ENCODE peak calls at places on chromosome 13, in seven cellular contexts. One of them, this sample, is unnamed. For H3K27me3, the result is how much of the 10 kb centered on the place peaks cover.

GRCh38 chr13:26376430-26376829 is 122.5 kb downstream of the CDK8 start:
- DNase-seq in CD8-positive, alpha-beta memory T cell: no peak
- DNase-seq in fibroblast of lung: no peak
- DNase-seq in uterus: no peak
- DNase-seq in SK-N-SH: no peak
- DNase-seq in GM23248: no peak
- DNase-seq in testis: no peak
- DNase-seq in this sample: no peak

GRCh38 chr13:29707876-29708543 is 112.5 kb upstream of the SLC7A1 start:
- DNase-seq in CD8-positive, alpha-beta memory T cell: peak
- DNase-seq in fibroblast of lung: peak
- DNase-seq in uterus: no peak
- DNase-seq in SK-N-SH: peak
- DNase-seq in GM23248: peak
- DNase-seq in testis: peak
- DNase-seq in this sample: no peak

GRCh38 chr13:101755228-101755887 is 302.9 kb downstream of the ITGBL1 start:
- DNase-seq in CD8-positive, alpha-beta memory T cell: no peak
- DNase-seq in fibroblast of lung: peak
- DNase-seq in uterus: no peak
- DNase-seq in SK-N-SH: peak
- DNase-seq in GM23248: no peak
- DNase-seq in testis: no peak
- DNase-seq in this sample: no peak

GRCh38 chr13:50299546-50300249 is 284.5 kb downstream of the KCNRG start:
- DNase-seq in CD8-positive, alpha-beta memory T cell: no peak
- DNase-seq in fibroblast of lung: peak
- DNase-seq in uterus: no peak
- DNase-seq in SK-N-SH: no peak
- DNase-seq in GM23248: no peak
- DNase-seq in testis: no peak
- DNase-seq in this sample: no peak

GRCh38 chr13:93603043-93603442 is 376.4 kb downstream of the GPC6 start:
- DNase-seq in CD8-positive, alpha-beta memory T cell: no peak
- DNase-seq in fibroblast of lung: peak
- DNase-seq in uterus: no peak
- DNase-seq in SK-N-SH: no peak
- DNase-seq in GM23248: peak
- DNase-seq in testis: no peak
- DNase-seq in this sample: no peak

GRCh38 chr13:63291701-63292100 is 1876.1 kb upstream of the PCDH20 start:
- DNase-seq in CD8-positive, alpha-beta memory T cell: no peak
- DNase-seq in fibroblast of lung: no peak
- DNase-seq in uterus: no peak
- DNase-seq in SK-N-SH: no peak
- DNase-seq in GM23248: no peak
- DNase-seq in testis: no peak
- DNase-seq in this sample: no peak

GRCh38 chr13:98821372-98822237 is 69.1 kb upstream of the SLC15A1 start:
- DNase-seq in CD8-positive, alpha-beta memory T cell: no peak
- DNase-seq in fibroblast of lung: peak
- DNase-seq in uterus: peak
- DNase-seq in SK-N-SH: peak
- DNase-seq in GM23248: peak
- DNase-seq in testis: no peak
- DNase-seq in this sample: no peak

GRCh38 chr13:21934309-21934708 is 263.4 kb downstream of the FGF9 start:
- DNase-seq in CD8-positive, alpha-beta memory T cell: no peak
- DNase-seq in fibroblast of lung: no peak
- DNase-seq in uterus: no peak
- DNase-seq in SK-N-SH: no peak
- DNase-seq in GM23248: no peak
- DNase-seq in testis: no peak
- DNase-seq in this sample: no peak

GRCh38 chr13:57624565-57625435 is 6.7 kb upstream of the PCDH17 start:
- DNase-seq in CD8-positive, alpha-beta memory T cell: no peak
- DNase-seq in fibroblast of lung: peak
- DNase-seq in uterus: no peak
- DNase-seq in SK-N-SH: peak
- DNase-seq in GM23248: peak
- DNase-seq in testis: peak
- DNase-seq in this sample: no peak

GRCh38 chr13:108609353-108609752 is 20.1 kb upstream of the MYO16 start:
- DNase-seq in CD8-positive, alpha-beta memory T cell: no peak
- DNase-seq in fibroblast of lung: peak
- DNase-seq in uterus: no peak
- DNase-seq in SK-N-SH: peak
- DNase-seq in GM23248: peak
- DNase-seq in testis: peak
- DNase-seq in this sample: no peak
- H3K27me3 ChIP-seq in CD8-positive, alpha-beta memory T cell: under half
- H3K27me3 ChIP-seq in fibroblast of lung: under half
- H3K27me3 ChIP-seq in uterus: under half
- H3K27me3 ChIP-seq in SK-N-SH: under half
- H3K27me3 ChIP-seq in GM23248: under half
- H3K27me3 ChIP-seq in testis: under half
- H3K27me3 ChIP-seq in this sample: under half

GRCh38 chr13:83794627-83795026 is 87.6 kb downstream of the SLITRK1 start:
- DNase-seq in CD8-positive, alpha-beta memory T cell: no peak
- DNase-seq in fibroblast of lung: no peak
- DNase-seq in uterus: no peak
- DNase-seq in SK-N-SH: no peak
- DNase-seq in GM23248: no peak
- DNase-seq in testis: no peak
- DNase-seq in this sample: no peak
- H3K27ac ChIP-seq in CD8-positive, alpha-beta memory T cell: no peak
- H3K27ac ChIP-seq in fibroblast of lung: no peak
- H3K27ac ChIP-seq in uterus: no peak
- H3K27ac ChIP-seq in SK-N-SH: no peak
- H3K27ac ChIP-seq in GM23248: no peak
- H3K27ac ChIP-seq in testis: no peak
- H3K27ac ChIP-seq in this sample: no peak

GRCh38 chr13:70634893-70635292 is 526.6 kb upstream of the KLHL1 start:
- DNase-seq in CD8-positive, alpha-beta memory T cell: no peak
- DNase-seq in fibroblast of lung: no peak
- DNase-seq in uterus: no peak
- DNase-seq in SK-N-SH: no peak
- DNase-seq in GM23248: no peak
- DNase-seq in testis: no peak
- DNase-seq in this sample: no peak

GRCh38 chr13:70630247-70630646 is 522.0 kb upstream of the KLHL1 start:
- DNase-seq in CD8-positive, alpha-beta memory T cell: no peak
- DNase-seq in fibroblast of lung: no peak
- DNase-seq in uterus: no peak
- DNase-seq in SK-N-SH: no peak
- DNase-seq in GM23248: no peak
- DNase-seq in testis: no peak
- DNase-seq in this sample: no peak
- H3K27me3 ChIP-seq in CD8-positive, alpha-beta memory T cell: under half
- H3K27me3 ChIP-seq in fibroblast of lung: under half
- H3K27me3 ChIP-seq in uterus: under half
- H3K27me3 ChIP-seq in SK-N-SH: under half
- H3K27me3 ChIP-seq in GM23248: under half
- H3K27me3 ChIP-seq in testis: under half
- H3K27me3 ChIP-seq in this sample: under half

DNA sequence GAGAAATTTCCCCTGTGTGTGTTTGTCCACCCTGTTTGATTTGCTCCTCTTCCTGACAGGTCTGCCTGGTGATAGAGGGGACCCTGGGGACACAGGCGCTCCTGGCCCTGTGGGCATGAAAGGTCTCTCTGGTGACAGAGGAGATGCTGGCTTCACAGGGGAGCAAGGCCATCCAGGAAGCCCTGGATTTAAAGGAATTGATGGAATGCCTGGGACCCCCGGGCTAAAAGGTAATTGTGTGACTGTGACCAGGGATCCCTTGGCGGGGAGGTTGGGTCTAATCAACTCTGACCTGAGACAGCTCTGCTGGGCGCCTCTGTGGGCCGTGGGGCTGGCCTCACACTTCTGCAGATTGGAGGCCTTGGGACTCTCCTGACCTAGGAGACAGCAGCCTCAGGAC is 81.4 kb downstream of the RAB20 start:
- DNase-seq in CD8-positive, alpha-beta memory T cell: no peak
- DNase-seq in fibroblast of lung: no peak
- DNase-seq in uterus: no peak
- DNase-seq in SK-N-SH: no peak
- DNase-seq in GM23248: no peak
- DNase-seq in testis: no peak
- DNase-seq in this sample: no peak
- H3K27ac ChIP-seq in CD8-positive, alpha-beta memory T cell: no peak
- H3K27ac ChIP-seq in fibroblast of lung: no peak
- H3K27ac ChIP-seq in uterus: no peak
- H3K27ac ChIP-seq in SK-N-SH: no peak
- H3K27ac ChIP-seq in GM23248: no peak
- H3K27ac ChIP-seq in testis: no peak
- H3K27ac ChIP-seq in this sample: peak

DNA sequence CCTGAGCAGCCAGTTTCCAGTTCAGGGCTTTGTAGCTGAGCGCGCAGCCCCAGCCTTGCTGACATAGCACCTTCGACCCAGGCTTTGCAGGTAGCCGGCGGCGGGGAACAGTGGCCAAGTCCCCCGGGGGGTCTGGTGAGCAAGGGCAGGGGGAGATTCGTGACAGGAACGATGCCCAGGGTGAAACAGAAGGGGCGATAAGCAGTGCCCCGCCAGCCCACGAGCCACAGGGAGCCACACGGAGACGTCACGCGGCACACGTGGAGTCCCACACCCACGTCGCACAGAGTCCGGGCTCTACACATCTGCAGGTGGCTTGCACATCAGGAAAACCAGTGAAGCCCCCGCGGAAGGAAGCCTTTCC is 127.2 kb downstream of the SOX1 start:
- DNase-seq in CD8-positive, alpha-beta memory T cell: no peak
- DNase-seq in fibroblast of lung: no peak
- DNase-seq in uterus: no peak
- DNase-seq in SK-N-SH: no peak
- DNase-seq in GM23248: no peak
- DNase-seq in testis: no peak
- DNase-seq in this sample: no peak
- H3K27me3 ChIP-seq in CD8-positive, alpha-beta memory T cell: under half
- H3K27me3 ChIP-seq in fibroblast of lung: under half
- H3K27me3 ChIP-seq in uterus: under half
- H3K27me3 ChIP-seq in SK-N-SH: under half
- H3K27me3 ChIP-seq in GM23248: under half
- H3K27me3 ChIP-seq in testis: under half
- H3K27me3 ChIP-seq in this sample: under half

DNA sequence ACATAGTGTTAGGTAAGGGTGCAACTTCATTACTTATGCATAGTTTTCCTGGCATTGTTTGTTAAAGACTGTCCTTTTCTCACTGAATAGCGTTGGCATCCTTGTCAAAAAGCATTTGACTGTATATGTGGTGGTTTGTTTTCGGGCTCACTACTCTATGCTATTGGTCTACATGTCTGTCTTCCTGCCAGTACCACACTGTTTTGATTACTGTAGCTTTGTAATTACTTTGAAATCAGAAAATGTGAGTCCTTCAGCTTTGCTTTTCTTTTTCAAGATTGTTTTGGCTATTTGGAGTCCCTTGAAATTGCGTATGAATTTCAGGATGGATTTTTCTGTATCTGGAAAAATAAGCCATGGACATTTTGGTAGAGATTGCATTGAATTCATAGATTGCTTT is 56.0 kb downstream of the IFT88 start:
- DNase-seq in CD8-positive, alpha-beta memory T cell: no peak
- DNase-seq in fibroblast of lung: no peak
- DNase-seq in uterus: no peak
- DNase-seq in SK-N-SH: no peak
- DNase-seq in GM23248: no peak
- DNase-seq in testis: no peak
- DNase-seq in this sample: no peak
- H3K27ac ChIP-seq in CD8-positive, alpha-beta memory T cell: no peak
- H3K27ac ChIP-seq in fibroblast of lung: no peak
- H3K27ac ChIP-seq in uterus: no peak
- H3K27ac ChIP-seq in SK-N-SH: no peak
- H3K27ac ChIP-seq in GM23248: no peak
- H3K27ac ChIP-seq in testis: no peak
- H3K27ac ChIP-seq in this sample: no peak

DNA sequence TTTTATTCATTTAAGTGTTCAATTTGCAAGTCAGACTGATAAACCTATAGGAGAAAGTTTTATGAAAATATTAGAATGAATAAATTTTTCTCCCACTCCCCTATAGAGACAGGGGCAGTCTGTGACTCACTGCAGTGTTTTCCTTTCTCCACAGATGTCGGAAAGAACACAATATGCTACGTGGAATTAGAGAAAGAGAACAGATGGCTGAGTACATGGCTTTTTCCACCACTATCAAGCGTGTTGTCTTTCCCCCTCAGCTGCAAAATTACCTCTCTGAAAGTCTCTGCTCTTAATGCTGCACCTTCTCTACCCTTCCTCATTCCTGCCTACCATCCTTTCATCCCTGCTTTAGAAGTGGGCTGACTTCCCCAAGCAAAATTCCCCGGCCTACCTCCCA is 30.1 kb downstream of the FLT1 start:
- DNase-seq in CD8-positive, alpha-beta memory T cell: no peak
- DNase-seq in fibroblast of lung: no peak
- DNase-seq in uterus: no peak
- DNase-seq in SK-N-SH: no peak
- DNase-seq in GM23248: no peak
- DNase-seq in testis: no peak
- DNase-seq in this sample: no peak
- H3K27me3 ChIP-seq in CD8-positive, alpha-beta memory T cell: under half
- H3K27me3 ChIP-seq in fibroblast of lung: under half
- H3K27me3 ChIP-seq in uterus: under half
- H3K27me3 ChIP-seq in SK-N-SH: under half
- H3K27me3 ChIP-seq in GM23248: under half
- H3K27me3 ChIP-seq in testis: under half
- H3K27me3 ChIP-seq in this sample: under half

DNA sequence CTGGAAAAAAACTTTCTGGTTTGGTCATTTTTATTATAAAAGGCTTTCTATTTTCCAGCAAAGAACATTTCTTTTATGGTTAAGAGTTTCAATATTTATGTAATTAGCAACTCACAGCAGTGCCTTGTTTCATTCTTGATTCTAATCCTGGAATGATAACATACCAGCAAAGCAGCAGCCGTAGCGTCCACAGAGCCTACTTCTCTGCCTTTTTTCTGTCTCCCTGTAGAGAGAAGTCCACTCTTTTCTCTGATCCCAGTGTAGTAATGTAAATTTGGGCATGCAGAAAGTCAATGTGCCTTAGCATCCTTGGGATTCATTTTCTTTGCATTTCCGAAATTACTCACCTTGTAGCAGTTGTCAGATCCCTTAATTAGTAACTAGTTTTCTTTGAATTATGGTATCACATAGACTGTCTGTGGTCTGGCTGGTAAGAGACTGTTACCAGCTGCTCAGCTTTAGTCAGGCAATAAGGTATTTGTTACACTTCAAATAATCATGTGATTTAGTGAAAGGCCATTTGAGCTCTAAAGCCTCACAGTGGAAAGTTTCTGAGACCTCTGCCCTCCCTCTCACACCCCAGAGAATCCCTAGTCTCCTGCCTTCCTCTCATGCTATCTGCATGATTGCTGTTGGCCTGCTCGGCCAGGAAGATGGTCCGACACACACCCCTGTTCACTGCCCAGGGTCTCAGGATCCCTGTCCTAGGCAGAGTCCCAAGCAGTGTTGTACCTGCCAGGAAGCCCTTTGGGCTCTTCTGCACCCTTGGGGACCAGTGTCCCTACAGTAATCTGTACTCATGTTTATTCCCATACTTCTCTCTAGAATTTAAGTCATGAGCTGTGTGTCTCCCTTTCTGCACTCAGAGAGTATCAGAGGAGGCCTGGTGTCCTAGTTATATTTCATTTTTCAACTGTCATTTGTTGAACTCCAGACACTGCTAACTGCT is 86.3 kb downstream of the LRCH1 start:
- DNase-seq in CD8-positive, alpha-beta memory T cell: no peak
- DNase-seq in fibroblast of lung: peak
- DNase-seq in uterus: no peak
- DNase-seq in SK-N-SH: no peak
- DNase-seq in GM23248: no peak
- DNase-seq in testis: no peak
- DNase-seq in this sample: no peak
- H3K27ac ChIP-seq in CD8-positive, alpha-beta memory T cell: no peak
- H3K27ac ChIP-seq in fibroblast of lung: no peak
- H3K27ac ChIP-seq in uterus: peak
- H3K27ac ChIP-seq in SK-N-SH: peak
- H3K27ac ChIP-seq in GM23248: no peak
- H3K27ac ChIP-seq in testis: no peak
- H3K27ac ChIP-seq in this sample: peak

This sample was measured in ascending aorta.